ENCODE peak calls at places on chromosomes 16 and 17, in ten cellular contexts. S is globus pallidus; Z is Daoy; W is NCI-H510A treated with DMSO at 0.1 percent for 48 hours; X is HFF-Myc; R is CD8-positive, alpha-beta T cell; O is NCI-H1092 treated with DMSO at 0.1 percent for 48 hours; F is hypothalamus; P is G401; C is ELR. M is an unnamed sample.

GRCh38 chr17:64442550-64442971 is 6.4 kb upstream of the MILR1 start:
- DNase-seq in S (no peak), Z (peak; percentile 43), W (no peak), X (no peak), R (no peak), O (no peak), F (no peak), P (no peak), C (no peak), M (no peak)

GRCh38 chr16:23905027-23905426 is 69.2 kb downstream of the PRKCB start:
- DNase-seq in S (no peak), Z (peak; percentile 76), W (no peak), X (peak; percentile 4), R (no peak), O (no peak), F (no peak), P (peak; percentile 78), C (peak; percentile 84), M (peak; percentile 91)

GRCh38 chr17:15233022-15233805 is 31.9 kb downstream of the PMP22 start:
- DNase-seq in S (peak; percentile 69), Z (peak; percentile 51), W (no peak), X (peak; percentile 31), R (no peak), O (no peak), F (no peak), P (no peak), C (peak; percentile 79), M (peak; percentile 40)

GRCh38 chr17:45341389-45342158 is 24.8 kb upstream of the MAP3K14 start:
- DNase-seq in S (no peak), Z (peak; percentile 98), W (peak; percentile 96), X (peak; percentile 88), R (no peak), O (no peak), F (no peak), P (peak; percentile 41), C (peak; percentile 99), M (peak; percentile 97)

GRCh38 chr17:78000351-78000750 is 41.8 kb downstream of the TNRC6C start:
- DNase-seq in S (no peak), Z (peak; percentile 55), W (no peak), X (no peak), R (no peak), O (no peak), F (no peak), P (no peak), C (peak; percentile 60), M (no peak)

GRCh38 chr17:17356931-17357270 is 53.7 kb downstream of the NT5M start:
- DNase-seq in S (no peak), Z (no peak), W (no peak), X (no peak), R (no peak), O (no peak), F (no peak), P (no peak), C (no peak), M (no peak)

GRCh38 chr17:72430611-72431432 is 310.0 kb downstream of the SOX9 start:
- DNase-seq in S (no peak), Z (peak; percentile 25), W (no peak), X (no peak), R (no peak), O (no peak), F (no peak), P (no peak), C (peak; percentile 28), M (peak; percentile 58)

GRCh38 chr16:88403794-88404581 is 21.2 kb downstream of the ZNF469 start:
- DNase-seq in S (no peak), Z (no peak), W (no peak), X (no peak), R (no peak), O (no peak), F (no peak), P (no peak), C (peak; percentile 47), M (no peak)

GRCh38 chr17:66337268-66337667 is 34.9 kb downstream of the PRKCA start:
- DNase-seq in S (no peak), Z (no peak), W (no peak), X (no peak), R (no peak), O (no peak), F (no peak), P (no peak), C (no peak), M (no peak)

GRCh38 chr17:44084131-44084538 is 13.6 kb downstream of the G6PC3 start:
- DNase-seq in S (no peak), Z (no peak), W (no peak), X (no peak), R (peak; percentile 32), O (no peak), F (no peak), P (no peak), C (peak; percentile 60), M (peak; percentile 34)

GRCh38 chr16:46743232-46743719 is 4.9 kb downstream of the MYLK3 start:
- DNase-seq in S (peak; percentile 35), Z (no peak), W (peak; percentile 62), X (no peak), R (no peak), O (no peak), F (no peak), P (peak; percentile 54), C (peak; percentile 46), M (peak; percentile 88)

GRCh38 chr17:74404802-74405201 is 27.1 kb upstream of the GPRC5C start:
- DNase-seq in S (no peak), Z (no peak), W (no peak), X (no peak), R (no peak), O (no peak), F (no peak), P (no peak), C (no peak), M (no peak)

GRCh38 chr17:3034578-3034920 is 28.9 kb downstream of the OR1D5 start:
- DNase-seq in S (no peak), Z (no peak), W (no peak), X (no peak), R (no peak), O (no peak), F (no peak), P (no peak), C (no peak), M (no peak)

GRCh38 chr17:31834448-31834847 is 24.6 kb downstream of the COPRS start:
- DNase-seq in S (peak; percentile 16), Z (no peak), W (no peak), X (no peak), R (no peak), O (no peak), F (no peak), P (no peak), C (no peak), M (no peak)

M was measured in ELF-1.